ENCODE peak calls at places on chromosome 4, in ten cellular contexts. C, Q, G, D, E, W, N, O, L and T are unnamed samples.
A peak's percentile ranks its signal among the peaks of the same experiment; 100 is the strongest.

GRCh38 chr4:128793859-128794667 is 15.4 kb upstream of the JADE1 start:
- DNase-seq in E (no peak), O (no peak), D (no peak), G (no peak), N (no peak), C (no peak), L (no peak), W (no peak), Q (no peak), T (peak; percentile 67)

GRCh38 chr4:60034371-60034770 is 1165.8 kb upstream of the ADGRL3 start:
- DNase-seq in N (no peak), G (no peak), W (no peak), E (no peak), Q (no peak), C (no peak), L (no peak), D (no peak), O (no peak), T (no peak)

GRCh38 chr4:10098770-10099139 is 17.8 kb downstream of the WDR1 start:
- DNase-seq in O (peak; percentile 29), Q (peak; percentile 46), C (no peak), N (no peak), L (no peak), G (peak; percentile 83), D (no peak), W (no peak), E (no peak), T (no peak)

GRCh38 chr4:142845293-142846070 is 619 bp downstream of the INPP4B start:
- DNase-seq in O (no peak), E (no peak), N (no peak), W (peak; percentile 28), G (peak; percentile 22), C (peak; percentile 27), D (no peak), L (no peak), Q (peak; percentile 7), T (no peak)

GRCh38 chr4:125891597-125892258 is 577.0 kb downstream of the FAT4 start:
- DNase-seq in L (no peak), Q (peak; percentile 18), W (peak; percentile 43), N (no peak), O (no peak), C (no peak), G (peak; percentile 83), E (no peak), D (no peak), T (no peak)

GRCh38 chr4:57104706-57105560 is 5.3 kb downstream of the IGFBP7 start:
- DNase-seq in O (no peak), L (no peak), N (no peak), W (no peak), G (peak; percentile 7), E (no peak), D (no peak), Q (no peak), C (no peak), T (no peak)

GRCh38 chr4:115090483-115091075 is 22.8 kb downstream of the NDST4 start:
- DNase-seq in W (peak; percentile 57), E (no peak), O (no peak), L (peak; percentile 4), G (peak; percentile 22), N (no peak), Q (peak; percentile 1), C (no peak), D (peak; percentile 44), T (peak; percentile 33)

GRCh38 chr4:26860922-26861433 is 337 bp downstream of the STIM2 start:
- DNase-seq in C (peak; percentile 29), G (peak; percentile 51), W (peak; percentile 77), L (peak; percentile 67), O (no peak), N (peak; percentile 28), E (no peak), Q (peak; percentile 48), D (no peak), T (no peak)

GRCh38 chr4:153618831-153619230 is 65.2 kb upstream of the TLR2 start:
- DNase-seq in C (no peak), O (no peak), D (no peak), E (no peak), G (no peak), L (no peak), Q (no peak), W (no peak), N (no peak), T (no peak)

GRCh38 chr4:7892212-7893019 is 47.2 kb downstream of the AFAP1 start:
- DNase-seq in D (no peak), G (peak; percentile 97), E (no peak), C (no peak), N (no peak), W (no peak), L (no peak), Q (no peak), O (no peak), T (no peak)

GRCh38 chr4:154366956-154367355 is 124.6 kb downstream of the DCHS2 start:
- DNase-seq in W (no peak), O (no peak), C (no peak), D (no peak), N (no peak), L (no peak), Q (no peak), G (no peak), E (peak; percentile 22), T (no peak)

GRCh38 chr4:157076578-157076947 is 613 bp downstream of the GLRB start:
- DNase-seq in E (no peak), L (no peak), O (no peak), D (no peak), C (no peak), Q (no peak), N (no peak), G (no peak), W (peak; percentile 30), T (no peak)

GRCh38 chr4:54384563-54384962 is 155.5 kb downstream of the PDGFRA start:
- DNase-seq in L (no peak), N (no peak), E (peak; percentile 70), Q (peak; percentile 18), O (no peak), C (peak; percentile 38), W (peak; percentile 34), G (peak; percentile 50), D (peak; percentile 34), T (no peak)

GRCh38 chr4:4853371-4853823 is 6.1 kb upstream of the MSX1 start:
- DNase-seq in G (no peak), L (no peak), C (no peak), O (no peak), W (no peak), E (no peak), Q (no peak), D (no peak), N (no peak), T (no peak)

GRCh38 chr4:150683775-150684350 is 101.9 kb downstream of the MAB21L2 start:
- DNase-seq in L (no peak), G (no peak), D (no peak), O (no peak), N (no peak), W (no peak), E (no peak), Q (no peak), C (no peak), T (no peak)

GRCh38 chr4:28313729-28314713 is 1453.4 kb downstream of the STIM2 start:
- DNase-seq in L (no peak), O (no peak), D (no peak), N (no peak), G (no peak), W (no peak), E (no peak), Q (no peak), C (no peak), T (no peak)

GRCh38 chr4:110371016-110371795 is 104.7 kb upstream of the ENPEP start:
- DNase-seq in G (peak; percentile 7), W (no peak), C (no peak), O (no peak), L (no peak), D (no peak), E (no peak), Q (no peak), N (no peak), T (no peak)

GRCh38 chr4:97589481-97590196 is 553.6 kb downstream of the STPG2 start:
- DNase-seq in N (no peak), C (no peak), E (no peak), W (no peak), G (no peak), O (no peak), D (no peak), Q (no peak), L (no peak), T (no peak)

GRCh38 chr4:40333921-40334352 is 1.2 kb upstream of the CHRNA9 start:
- DNase-seq in W (peak; percentile 36), L (no peak), O (no peak), G (peak; percentile 80), N (no peak), C (no peak), D (peak; percentile 71), E (no peak), Q (peak; percentile 35), T (no peak)

GRCh38 chr4:28233758-28234157 is 1373.1 kb downstream of the STIM2 start:
- DNase-seq in L (no peak), G (no peak), D (no peak), C (no peak), O (no peak), Q (no peak), N (no peak), W (no peak), E (no peak), T (no peak)

GRCh38 chr4:173420821-173421220 is 21.9 kb upstream of the SCRG1 start:
- DNase-seq in L (no peak), W (no peak), G (peak; percentile 16), O (no peak), D (no peak), E (no peak), Q (no peak), N (no peak), C (no peak), T (no peak)

GRCh38 chr4:6753891-6754290 is 28.6 kb upstream of the KIAA0232 start:
- DNase-seq in C (no peak), L (no peak), D (no peak), G (no peak), E (no peak), O (no peak), W (no peak), N (no peak), Q (no peak), T (no peak)

GRCh38 chr4:80266267-80266901 is at the start of gene FGF5:
- DNase-seq in L (no peak), O (no peak), W (peak; percentile 71), G (peak; percentile 94), N (no peak), C (no peak), Q (peak; percentile 90), D (peak; percentile 76), E (no peak), T (no peak)

GRCh38 chr4:84159767-84160166 is 339.3 kb downstream of the NKX6-1 start:
- DNase-seq in G (no peak), C (no peak), N (no peak), W (peak; percentile 69), L (no peak), E (no peak), Q (peak; percentile 4), D (peak; percentile 2), O (no peak), T (no peak)

GRCh38 chr4:94798808-94799207 is 41.1 kb downstream of the BMPR1B start:
- DNase-seq in O (no peak), D (no peak), N (no peak), C (no peak), W (no peak), L (no peak), Q (no peak), G (peak; percentile 83), E (no peak), T (no peak)

GRCh38 chr4:80229128-80229527 is 31.8 kb downstream of the PRDM8 start:
- DNase-seq in L (no peak), Q (no peak), G (no peak), E (no peak), N (no peak), O (no peak), D (no peak), C (no peak), W (no peak), T (no peak)

GRCh38 chr4:957231-957580 is 16.2 kb downstream of the DGKQ start:
- DNase-seq in N (no peak), L (no peak), Q (no peak), C (no peak), E (no peak), G (no peak), O (no peak), D (no peak), W (no peak), T (no peak)

GRCh38 chr4:97770222-97770621 is 373.1 kb downstream of the STPG2 start:
- DNase-seq in W (no peak), O (no peak), L (no peak), D (no peak), N (no peak), C (no peak), G (no peak), Q (no peak), E (no peak), T (no peak)